ENCODE peak calls at places on chromosome 5, in four cellular contexts. F is Daoy, Q is neural crest cell, N is HuH-7.5. U is an unnamed sample.

GRCh38 chr5:180935203-180935602 is 36.2 kb downstream of the BTNL8 start:
- DNase-seq in F (no peak), Q (no peak), N (no peak), U (no peak)

GRCh38 chr5:91219803-91220371 is 163.2 kb downstream of the ARRDC3 start:
- DNase-seq in F (peak), Q (no peak), N (no peak), U (peak)

GRCh38 chr5:158879993-158880392 is 219.7 kb downstream of the EBF1 start:
- DNase-seq in F (no peak), Q (no peak), N (no peak), U (no peak)

GRCh38 chr5:79642210-79642609 is 30.0 kb downstream of the TENT2 start:
- DNase-seq in F (no peak), Q (no peak), N (no peak), U (no peak)

GRCh38 chr5:119031047-119031886 is 39.6 kb upstream of the DMXL1 start:
- DNase-seq in F (no peak), Q (no peak), N (no peak), U (no peak)

GRCh38 chr5:178825444-178825843 is 34.3 kb upstream of the ZNF354B start:
- DNase-seq in F (no peak), Q (no peak), N (no peak), U (no peak)

GRCh38 chr5:56328753-56329560 is 95.8 kb upstream of the ANKRD55 start:
- DNase-seq in F (peak), Q (no peak), N (no peak), U (peak)

GRCh38 chr5:128327973-128328372 is 210.1 kb downstream of the FBN2 start:
- DNase-seq in F (no peak), Q (no peak), N (no peak), U (no peak)

GRCh38 chr5:10460252-10460906 is 18.7 kb downstream of the ROPN1L start:
- DNase-seq in F (no peak), Q (no peak), N (no peak), U (no peak)

U was measured in GM13977.